ENCODE peak calls at places on chromosomes 2 and 18, in six cellular contexts. W is BE2C, Q is heart left ventricle, K is IMR-90, S is A549, F is heart right ventricle. G is an unnamed sample.
A peak's percentile ranks its signal among the peaks of the same experiment; 100 is the strongest.

GRCh38 chr18:25341861-25342260 is 10.1 kb downstream of the ZNF521 start:
- DNase-seq in W (no peak), Q (no peak), K (no peak), S (no peak), F (no peak), G (no peak)

GRCh38 chr2:96091141-96091710 is 25.1 kb downstream of the ADRA2B start:
- DNase-seq in W (peak; percentile 42), Q (no peak), K (no peak), S (no peak), F (no peak), G (no peak)

GRCh38 chr18:56112013-56112749 is 524.2 kb upstream of the TCF4 start:
- DNase-seq in W (no peak), Q (no peak), K (peak; percentile 75), S (no peak), F (no peak), G (no peak)

GRCh38 chr2:133498615-133499585 is 69.4 kb downstream of the NCKAP5 start:
- DNase-seq in W (no peak), Q (no peak), K (peak; percentile 50), S (no peak), F (no peak), G (no peak)

GRCh38 chr2:45739796-45740485 is 88.5 kb downstream of the PRKCE start:
- DNase-seq in W (peak; percentile 48), Q (no peak), K (no peak), S (no peak), F (no peak), G (no peak)

GRCh38 chr18:45218436-45218835 is 396.8 kb upstream of the SLC14A2 start:
- DNase-seq in W (no peak), Q (no peak), K (no peak), S (no peak), F (no peak), G (no peak)

GRCh38 chr18:73661457-73661856 is 486.2 kb downstream of the FBXO15 start:
- DNase-seq in W (no peak), Q (no peak), K (no peak), S (no peak), F (no peak), G (no peak)

GRCh38 chr2:69643602-69644505 is at the start of gene AAK1:
- DNase-seq in W (peak; percentile 86), Q (peak; percentile 94), K (peak; percentile 79), S (peak; percentile 91), F (peak; percentile 92), G (peak; percentile 93)

GRCh38 chr18:79690071-79690470 is 10.5 kb downstream of the CTDP1 start:
- DNase-seq in W (no peak), Q (no peak), K (no peak), S (no peak), F (no peak), G (peak; percentile 45)

GRCh38 chr2:187978341-187978740 is 313.3 kb upstream of the GULP1 start:
- DNase-seq in W (no peak), Q (no peak), K (no peak), S (no peak), F (no peak), G (no peak)

GRCh38 chr2:63614983-63615945 is 26.5 kb downstream of the MDH1 start:
- DNase-seq in W (no peak), Q (no peak), K (peak; percentile 55), S (no peak), F (no peak), G (no peak)

GRCh38 chr2:42314892-42315468 is 46.0 kb downstream of the COX7A2L start:
- DNase-seq in W (no peak), Q (no peak), K (peak; percentile 96), S (peak; percentile 13), F (no peak), G (no peak)

GRCh38 chr2:197034292-197034691 is 107.8 kb upstream of the PGAP1 start:
- DNase-seq in W (no peak), Q (no peak), K (no peak), S (no peak), F (no peak), G (no peak)

GRCh38 chr18:75364512-75364911 is 63.0 kb downstream of the SMIM21 start:
- DNase-seq in W (no peak), Q (no peak), K (peak; percentile 4), S (no peak), F (peak; percentile 6), G (no peak)

GRCh38 chr2:41836944-41837343 is 210.9 kb upstream of the PKDCC start:
- DNase-seq in W (no peak), Q (peak; percentile 16), K (peak; percentile 58), S (no peak), F (peak; percentile 22), G (no peak)

GRCh38 chr2:24342110-24342910 is 18.0 kb downstream of the ITSN2 start:
- DNase-seq in W (no peak), Q (no peak), K (peak; percentile 70), S (no peak), F (no peak), G (no peak)

GRCh38 chr2:203510256-203510940 is 24.7 kb downstream of the RAPH1 start:
- DNase-seq in W (no peak), Q (no peak), K (no peak), S (no peak), F (no peak), G (no peak)

GRCh38 chr18:49476664-49477411 is 10.2 kb downstream of the C18orf32 start:
- DNase-seq in W (no peak), Q (no peak), K (peak; percentile 65), S (peak; percentile 17), F (no peak), G (no peak)

GRCh38 chr2:11775384-11775783 is 29.0 kb downstream of the LPIN1 start:
- DNase-seq in W (no peak), Q (no peak), K (peak; percentile 56), S (no peak), F (no peak), G (no peak)

GRCh38 chr2:16393483-16394071 is 272.1 kb downstream of the CYRIA start:
- DNase-seq in W (peak; percentile 100), Q (no peak), K (no peak), S (no peak), F (no peak), G (no peak)

GRCh38 chr2:207765541-207765940 is 4.2 kb downstream of the FZD5 start:
- DNase-seq in W (no peak), Q (no peak), K (no peak), S (no peak), F (no peak), G (no peak)

GRCh38 chr2:8478133-8478793 is 203.6 kb upstream of the ID2 start:
- DNase-seq in W (no peak), Q (no peak), K (no peak), S (no peak), F (no peak), G (peak; percentile 53)

GRCh38 chr2:73984203-73984921 is at the start of gene TET3:
- DNase-seq in W (peak; percentile 57), Q (no peak), K (no peak), S (no peak), F (no peak), G (peak; percentile 77)

GRCh38 chr2:34365512-34365911 is 766.4 kb upstream of the FAM98A start:
- DNase-seq in W (no peak), Q (no peak), K (no peak), S (no peak), F (no peak), G (no peak)
- H3K4me3 ChIP-seq in W (no peak overlapping the region), Q (no peak overlapping the region), K (no peak overlapping the region), S (no peak overlapping the region), F (no peak overlapping the region), G (no peak overlapping the region)

DNA sequence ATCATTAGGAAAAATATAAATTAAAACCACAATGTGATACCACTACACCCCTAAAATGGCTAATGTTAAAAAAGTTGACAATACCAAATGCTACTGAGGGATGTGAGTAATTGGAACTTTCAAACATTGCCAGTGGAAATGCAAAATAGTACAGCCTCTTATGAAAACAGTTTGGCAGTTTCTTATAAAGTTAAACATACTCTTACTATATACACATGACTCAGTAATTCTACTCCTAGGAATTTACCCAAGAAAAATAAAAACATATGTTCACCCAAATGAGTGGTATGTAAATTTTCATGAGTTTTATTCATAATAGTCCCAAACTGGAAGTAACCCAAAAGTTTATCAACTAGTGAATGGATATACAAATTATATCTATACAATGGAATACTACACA is 228.0 kb downstream of the CYP26B1 start:
- DNase-seq in W (no peak), Q (no peak), K (peak; percentile 40), S (no peak), F (no peak), G (no peak)
- H3K9me3 ChIP-seq in W (no peaks in the 10 kb centered on the region), Q (peaks cover 12% of the 10 kb centered on the region), K (peaks cover 6% of the 10 kb centered on the region), S (peaks cover 41% of the 10 kb centered on the region), F (no peaks in the 10 kb centered on the region), G (no peaks in the 10 kb centered on the region)

GRCh38 chr2:231039821-231040364 is 2.6 kb downstream of the C2orf72 start:
- DNase-seq in W (no peak), Q (no peak), K (no peak), S (no peak), F (no peak), G (no peak)
- H3K4me3 ChIP-seq in W (no peak overlapping the region), Q (no peak overlapping the region), K (no peak overlapping the region), S (no peak overlapping the region), F (no peak overlapping the region), G (no peak overlapping the region)

GRCh38 chr2:229174794-229175529 is 96.1 kb downstream of the PID1 start:
- DNase-seq in W (no peak), Q (no peak), K (peak; percentile 3), S (no peak), F (no peak), G (peak; percentile 69)
- H3K9me3 ChIP-seq in W (no peaks in the 10 kb centered on the region), Q (peaks cover 5% of the 10 kb centered on the region), K (peaks cover 6% of the 10 kb centered on the region), S (peaks cover 5% of the 10 kb centered on the region), F (no peaks in the 10 kb centered on the region), G (no peaks in the 10 kb centered on the region)

GRCh38 chr2:54671010-54671409 is 52.5 kb upstream of the EML6 start:
- DNase-seq in W (no peak), Q (no peak), K (no peak), S (no peak), F (no peak), G (no peak)

GRCh38 chr2:54670485-54671009 is 52.9 kb upstream of the EML6 start:
- DNase-seq in W (no peak), Q (no peak), K (no peak), S (no peak), F (no peak), G (no peak)

GRCh38 chr2:54673501-54673998 is 49.9 kb upstream of the EML6 start:
- DNase-seq in W (no peak), Q (peak; percentile 92), K (no peak), S (no peak), F (peak; percentile 94), G (peak; percentile 93)

GRCh38 chr2:54671875-54672586 is 51.4 kb upstream of the EML6 start:
- DNase-seq in W (no peak), Q (no peak), K (peak; percentile 82), S (no peak), F (no peak), G (no peak)

DNA sequence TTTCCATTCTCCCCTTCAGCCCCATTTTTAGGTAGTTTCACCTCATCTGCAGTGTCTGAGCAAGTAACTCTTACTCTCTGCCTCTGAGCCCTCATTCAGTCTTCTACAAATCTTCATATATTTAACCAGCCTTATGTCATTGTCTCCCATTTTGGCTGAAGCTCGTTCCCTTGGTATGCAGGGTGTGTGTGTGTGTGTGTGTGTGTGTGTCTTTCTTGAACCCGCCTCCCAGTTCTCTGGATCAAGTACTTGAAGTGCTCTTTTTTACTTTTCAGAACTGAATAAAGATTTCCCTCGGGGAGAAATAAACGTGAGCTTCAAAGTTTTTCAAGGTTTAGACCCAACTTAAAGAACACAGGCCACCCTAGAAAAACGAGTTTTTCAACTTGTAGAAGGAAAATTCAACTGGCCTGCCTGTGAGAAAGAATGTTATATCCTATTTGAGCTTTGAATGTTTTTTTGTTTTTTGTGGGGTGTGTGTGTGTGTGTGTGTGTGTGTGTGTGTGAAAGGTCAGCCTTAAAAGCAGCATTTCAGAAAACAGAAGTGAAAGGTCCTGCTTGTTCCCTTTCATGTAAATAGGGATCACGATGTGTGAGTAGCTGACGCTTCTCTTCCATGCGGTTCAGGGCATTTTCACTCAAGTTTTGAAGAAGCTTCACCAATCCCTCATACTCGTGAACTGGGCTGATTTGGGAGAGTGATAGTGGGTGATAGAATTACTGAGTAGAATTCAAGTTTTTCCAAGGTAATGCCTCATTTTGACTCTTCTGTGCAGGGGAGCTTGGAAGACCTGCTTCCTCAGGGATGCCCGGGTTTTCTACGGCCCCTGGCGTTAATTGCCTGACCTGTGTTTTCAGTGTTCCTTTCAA is 50.6 kb upstream of the EML6 start:
- DNase-seq in W (no peak), Q (no peak), K (no peak), S (no peak), F (no peak), G (no peak)
- H3K4me3 ChIP-seq in W (no peak overlapping the region), Q (no peak overlapping the region), K (no peak overlapping the region), S (no peak overlapping the region), F (peak overlapping the region; percentile 4), G (peak overlapping the region; percentile 20)